ENCODE peak calls at places on chromosomes 11 and 22, in nine cellular contexts. B is prostate gland; J is ACHN; U is foreskin fibroblast; E is GDM1; O is stimulated activated naive B cell treated with anti-CD40 and anti-IgM and Interleukin-4, amounts not matched to agents 10 μg/mL and 1 μg/mL and 100 μg/mL, for 72 hours; N is EH; S is CD8-positive, alpha-beta memory T cell; Y is naive thymus-derived CD8-positive, alpha-beta T cell. F is an unnamed sample.

GRCh38 chr11:118608268-118609214 is 1.1 kb downstream of the PHLDB1 start:
- DNase-seq in J (peak; percentile 47), B (no peak), O (peak; percentile 48), Y (peak; percentile 89), E (no peak), N (peak; percentile 91), U (peak; percentile 93), S (peak; percentile 86), F (peak; percentile 69)

GRCh38 chr11:119533462-119533861 is 110.5 kb upstream of the THY1 start:
- DNase-seq in N (no peak), E (no peak), U (no peak), Y (no peak), S (no peak), O (no peak), J (no peak), B (no peak), F (no peak)

GRCh38 chr11:108895579-108896480 is 231.0 kb downstream of the DDX10 start:
- DNase-seq in J (peak; percentile 52), E (no peak), B (no peak), U (peak; percentile 52), S (no peak), O (no peak), Y (no peak), N (peak; percentile 73), F (peak; percentile 44)

GRCh38 chr11:104254347-104254746 is 90.4 kb upstream of the PDGFD start:
- DNase-seq in Y (no peak), J (peak; percentile 62), N (peak; percentile 6), U (peak; percentile 10), O (peak; percentile 1), S (no peak), B (no peak), E (peak; percentile 14), F (peak; percentile 17)

GRCh38 chr11:8092587-8093424 is 11.8 kb downstream of the TUB start:
- DNase-seq in S (no peak), Y (no peak), O (peak; percentile 20), J (peak; percentile 62), N (peak; percentile 80), E (no peak), U (peak; percentile 62), B (peak; percentile 43), F (peak; percentile 55)

GRCh38 chr22:50215297-50216049 is 14.7 kb downstream of the SELENOO start:
- DNase-seq in B (no peak), Y (no peak), U (no peak), N (no peak), S (no peak), E (no peak), J (no peak), O (no peak), F (no peak)

GRCh38 chr22:33221566-33221965 is 163.4 kb upstream of the SYN3 start:
- DNase-seq in N (peak; percentile 10), S (no peak), J (no peak), E (no peak), U (no peak), Y (no peak), B (no peak), O (no peak), F (no peak)

GRCh38 chr22:40654522-40655167 is 18.1 kb upstream of the MRTFA start:
- DNase-seq in N (peak; percentile 92), Y (no peak), U (peak; percentile 71), O (no peak), B (peak; percentile 38), E (no peak), S (no peak), J (peak; percentile 56), F (no peak)

GRCh38 chr11:36465449-36466163 is 44.5 kb downstream of the TRAF6 start:
- DNase-seq in E (no peak), B (no peak), S (no peak), Y (no peak), N (peak; percentile 32), U (peak; percentile 44), O (no peak), J (no peak), F (no peak)

GRCh38 chr11:20367313-20367948 is 3.9 kb downstream of the HTATIP2 start:
- DNase-seq in O (no peak), Y (no peak), B (no peak), J (peak; percentile 77), U (peak; percentile 83), N (peak; percentile 92), E (no peak), S (no peak), F (peak; percentile 79)

GRCh38 chr11:12914401-12914912 is 94.7 kb upstream of the RASSF10 start:
- DNase-seq in E (no peak), J (peak; percentile 29), Y (no peak), B (peak; percentile 25), S (no peak), O (no peak), U (peak; percentile 72), N (peak; percentile 48), F (no peak)

GRCh38 chr11:1763796-1764661 is at the start of gene CTSD:
- DNase-seq in B (peak; percentile 85), Y (peak; percentile 88), O (peak; percentile 77), U (peak; percentile 76), S (peak; percentile 83), N (peak; percentile 81), J (peak; percentile 77), E (peak; percentile 79), F (peak; percentile 64)

GRCh38 chr11:123083623-123084029 is 21.7 kb upstream of the HSPA8 start:
- DNase-seq in E (peak; percentile 4), J (peak; percentile 85), Y (no peak), U (peak; percentile 97), O (no peak), N (peak; percentile 97), S (peak; percentile 53), B (peak; percentile 75), F (peak; percentile 80)

GRCh38 chr22:18950141-18950540 is 14.0 kb upstream of the PRODH start:
- DNase-seq in Y (no peak), O (no peak), U (no peak), J (no peak), S (no peak), B (no peak), N (no peak), E (no peak), F (no peak)

GRCh38 chr22:49216579-49216978 is 611.1 kb downstream of the BRD1 start:
- DNase-seq in E (no peak), S (no peak), J (no peak), Y (no peak), B (no peak), O (no peak), N (no peak), U (no peak), F (no peak)

GRCh38 chr11:91295591-91295990 is 929.0 kb upstream of the FAT3 start:
- DNase-seq in E (no peak), S (no peak), B (no peak), U (no peak), N (no peak), O (no peak), J (no peak), Y (no peak), F (no peak)